ENCODE peak calls at places on chromosomes 11 and 22, in eight cellular contexts. E is stomach; R is endodermal cell; A is uterus; G is hepatocyte; V is esophagus muscularis mucosa; C is IMR-90; Y is effector memory CD4-positive, alpha-beta T cell. K is an unnamed sample.

GRCh38 chr11:75249704-75250103 is 9.1 kb downstream of the TPBGL start:
- DNase-seq in E (no peak), R (peak), A (no peak), G (no peak), V (no peak), C (no peak), Y (no peak), K (no peak)

GRCh38 chr11:16607675-16608644 is 130.5 kb upstream of the C11orf58 start:
- DNase-seq in E (peak), R (peak), A (peak), G (peak), V (no peak), C (peak), Y (no peak), K (peak)

GRCh38 chr11:121587182-121587581 is 134.4 kb upstream of the SORL1-AS1 start:
- DNase-seq in E (no peak), R (no peak), A (no peak), G (peak), V (no peak), C (no peak), Y (no peak), K (no peak)

GRCh38 chr11:44949160-44950035 is 1.3 kb downstream of the TP53I11 start:
- DNase-seq in E (no peak), R (peak), A (peak), G (peak), V (no peak), C (peak), Y (no peak), K (no peak)

GRCh38 chr22:23534201-23534850 is 45.8 kb downstream of the IGLL1 start:
- DNase-seq in E (no peak), R (no peak), A (no peak), G (no peak), V (no peak), C (no peak), Y (no peak), K (no peak)

GRCh38 chr11:19628018-19628417 is 84.6 kb upstream of the NAV2 start:
- DNase-seq in E (no peak), R (no peak), A (peak), G (no peak), V (peak), C (peak), Y (no peak), K (peak)

GRCh38 chr11:8016396-8016949 is 29.3 kb downstream of the EIF3F start:
- DNase-seq in E (no peak), R (peak), A (no peak), G (no peak), V (no peak), C (no peak), Y (no peak), K (no peak)

GRCh38 chr11:89249196-89249595 is 71.5 kb downstream of the TYR start:
- DNase-seq in E (no peak), R (no peak), A (no peak), G (no peak), V (no peak), C (no peak), Y (no peak), K (no peak)

GRCh38 chr11:75625970-75626691 is 42.7 kb downstream of the MAP6 start:
- DNase-seq in E (no peak), R (no peak), A (no peak), G (no peak), V (no peak), C (peak), Y (no peak), K (no peak)

GRCh38 chr11:104694259-104695070 is 203.8 kb downstream of the CASP12 start:
- DNase-seq in E (no peak), R (no peak), A (no peak), G (peak), V (no peak), C (peak), Y (no peak), K (no peak)

GRCh38 chr22:49621601-49622210 is 206.0 kb downstream of the BRD1 start:
- DNase-seq in E (no peak), R (no peak), A (no peak), G (no peak), V (no peak), C (no peak), Y (no peak), K (peak)

GRCh38 chr11:17646451-17647145 is 72.8 kb upstream of the MYOD1 start:
- DNase-seq in E (no peak), R (peak), A (no peak), G (no peak), V (peak), C (no peak), Y (no peak), K (no peak)

GRCh38 chr11:105132716-105133511 is 6.7 kb downstream of the CARD18 start:
- DNase-seq in E (no peak), R (no peak), A (no peak), G (no peak), V (no peak), C (peak), Y (no peak), K (no peak)

GRCh38 chr11:74577624-74578396 is 14.6 kb upstream of the POLD3 start:
- DNase-seq in E (no peak), R (no peak), A (no peak), G (no peak), V (no peak), C (peak), Y (no peak), K (no peak)

GRCh38 chr22:35984183-35984710 is 44.4 kb downstream of the RBFOX2 start:
- DNase-seq in E (no peak), R (no peak), A (no peak), G (no peak), V (no peak), C (no peak), Y (no peak), K (no peak)

GRCh38 chr11:122108192-122108799 is 7.7 kb downstream of the BLID start:
- DNase-seq in E (no peak), R (peak), A (no peak), G (peak), V (no peak), C (peak), Y (no peak), K (no peak)

GRCh38 chr22:16955678-16956210 is 52.3 kb downstream of the GAB4 start:
- DNase-seq in E (no peak), R (no peak), A (no peak), G (peak), V (peak), C (no peak), Y (no peak), K (no peak)

GRCh38 chr11:108797578-108798100 is 132.8 kb downstream of the DDX10 start:
- DNase-seq in E (no peak), R (no peak), A (no peak), G (no peak), V (no peak), C (no peak), Y (no peak), K (no peak)

GRCh38 chr11:45876401-45876800 is 9.1 kb upstream of the MAPK8IP1 start:
- DNase-seq in E (no peak), R (no peak), A (no peak), G (no peak), V (no peak), C (no peak), Y (no peak), K (peak)

GRCh38 chr11:110184974-110185597 is 91.9 kb downstream of the ZC3H12C start:
- DNase-seq in E (no peak), R (no peak), A (no peak), G (no peak), V (no peak), C (peak), Y (no peak), K (no peak)

GRCh38 chr11:75245356-75246005 is 4.9 kb downstream of the TPBGL start:
- DNase-seq in E (peak), R (peak), A (no peak), G (no peak), V (no peak), C (no peak), Y (no peak), K (no peak)

GRCh38 chr22:17990167-17990566 is 34.2 kb downstream of the MICAL3 start:
- DNase-seq in E (no peak), R (no peak), A (no peak), G (no peak), V (no peak), C (no peak), Y (no peak), K (no peak)

GRCh38 chr22:17998913-17999312 is 25.4 kb downstream of the MICAL3 start:
- DNase-seq in E (no peak), R (no peak), A (no peak), G (no peak), V (no peak), C (no peak), Y (no peak), K (no peak)

GRCh38 chr22:17990942-17991341 is 33.4 kb downstream of the MICAL3 start:
- DNase-seq in E (no peak), R (no peak), A (no peak), G (no peak), V (no peak), C (no peak), Y (no peak), K (peak)

GRCh38 chr22:17997456-17997855 is 26.9 kb downstream of the MICAL3 start:
- DNase-seq in E (no peak), R (no peak), A (no peak), G (no peak), V (no peak), C (no peak), Y (no peak), K (no peak)

DNA sequence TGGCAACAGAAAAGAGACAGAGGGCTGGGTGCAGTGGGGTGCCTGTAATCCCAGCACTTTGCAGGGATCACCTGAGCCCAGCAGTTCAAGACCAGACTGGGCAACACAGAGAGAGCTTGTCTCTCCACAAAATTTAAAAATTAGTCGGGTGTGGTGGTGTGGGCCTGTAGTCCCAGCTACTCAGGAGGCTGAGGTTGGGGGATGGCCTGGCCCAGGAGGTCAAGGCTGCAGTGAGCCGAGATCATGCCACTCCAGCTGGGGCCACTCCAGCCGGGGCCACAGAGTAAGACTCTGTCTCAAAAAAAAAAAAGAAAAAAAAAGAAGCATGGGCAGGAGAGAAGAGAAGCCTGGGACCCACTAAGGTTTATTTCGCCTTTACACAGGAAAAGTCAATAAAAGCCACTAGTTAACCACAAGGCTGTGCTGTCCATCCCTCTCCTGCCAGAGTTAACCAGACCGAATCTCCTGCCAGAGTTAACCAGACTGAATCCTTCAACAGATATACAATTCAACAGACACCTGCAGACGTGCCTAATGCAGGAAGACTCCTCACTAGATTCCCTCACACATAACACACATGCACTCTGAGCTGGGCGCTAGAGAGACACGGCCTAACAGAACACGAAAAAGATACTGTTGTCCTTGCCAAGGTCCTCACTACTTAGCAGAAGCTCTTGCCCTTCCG is 29.8 kb downstream of the MICAL3 start:
- DNase-seq in E (no peak), R (no peak), A (no peak), G (no peak), V (no peak), C (no peak), Y (no peak), K (no peak)
- H3K27ac ChIP-seq in E (no peak), R (no peak), A (no peak), G (no peak), V (no peak), C (no peak), Y (no peak), K (peak)

GRCh38 chr11:10916674-10917073 is 58.8 kb upstream of the ZBED5 start:
- DNase-seq in E (no peak), R (no peak), A (no peak), G (no peak), V (no peak), C (no peak), Y (no peak), K (no peak)

GRCh38 chr11:10920205-10920604 is 62.4 kb upstream of the ZBED5 start:
- DNase-seq in E (no peak), R (no peak), A (no peak), G (no peak), V (no peak), C (peak), Y (no peak), K (no peak)

GRCh38 chr11:10917802-10918201 is 59.9 kb upstream of the ZBED5 start:
- DNase-seq in E (no peak), R (no peak), A (no peak), G (no peak), V (no peak), C (no peak), Y (no peak), K (no peak)

GRCh38 chr11:10918275-10918674 is 60.4 kb upstream of the ZBED5 start:
- DNase-seq in E (no peak), R (no peak), A (no peak), G (no peak), V (no peak), C (no peak), Y (no peak), K (no peak)

DNA sequence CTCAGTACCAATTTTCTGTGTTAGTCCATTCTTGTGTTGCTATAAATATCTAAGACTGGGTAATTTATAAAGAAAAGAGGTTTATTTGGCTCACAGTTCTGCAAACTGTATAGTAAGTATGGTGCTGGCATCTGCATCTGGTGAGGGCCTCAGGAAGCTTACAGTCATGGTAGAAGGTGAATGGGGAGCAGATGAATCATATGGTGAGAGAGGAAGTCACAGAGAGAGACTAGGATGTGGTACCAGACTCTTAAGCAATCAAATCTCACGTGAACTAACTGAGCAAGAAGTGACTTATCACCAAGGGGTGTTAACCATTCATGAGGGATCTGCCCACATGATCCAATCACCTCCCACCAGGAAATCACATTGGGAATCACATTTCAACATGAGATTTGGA is 60.8 kb upstream of the ZBED5 start:
- DNase-seq in E (no peak), R (no peak), A (no peak), G (no peak), V (no peak), C (no peak), Y (no peak), K (no peak)
- H3K27ac ChIP-seq in E (no peak), R (no peak), A (no peak), G (no peak), V (no peak), C (no peak), Y (no peak), K (no peak)

GRCh38 chr11:128892866-128893565 is 1.9 kb downstream of the KCNJ5 start:
- DNase-seq in E (no peak), R (peak), A (no peak), G (no peak), V (no peak), C (no peak), Y (no peak), K (no peak)

GRCh38 chr11:128894296-128894681 is 3.1 kb downstream of the KCNJ5 start:
- DNase-seq in E (no peak), R (no peak), A (no peak), G (no peak), V (no peak), C (no peak), Y (no peak), K (no peak)

GRCh38 chr11:128893578-128894295 is 2.6 kb downstream of the KCNJ5 start:
- DNase-seq in E (no peak), R (no peak), A (no peak), G (no peak), V (no peak), C (no peak), Y (no peak), K (no peak)

GRCh38 chr11:128895505-128895904 is 4.3 kb downstream of the KCNJ5 start:
- DNase-seq in E (no peak), R (no peak), A (no peak), G (no peak), V (no peak), C (no peak), Y (no peak), K (no peak)

DNA sequence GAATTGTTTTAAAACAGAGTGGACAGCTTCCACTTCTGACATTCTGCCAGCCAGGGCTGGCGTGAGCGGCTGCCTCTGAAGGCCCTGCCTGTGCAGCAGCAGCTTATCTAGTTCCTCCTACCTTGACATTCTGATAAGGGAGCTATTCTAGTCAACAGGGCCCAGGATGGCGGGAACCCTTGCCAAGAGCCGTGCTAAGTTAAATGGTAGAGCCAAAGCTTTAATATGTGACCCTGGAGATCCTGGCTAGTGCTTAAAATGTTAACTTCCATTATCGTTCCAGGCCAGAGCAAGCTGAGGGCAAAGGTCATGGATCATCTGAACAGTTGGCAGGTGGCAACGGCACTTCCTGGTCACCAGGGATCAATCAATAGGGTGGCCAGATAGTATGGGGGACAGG is 3.5 kb downstream of the KCNJ5 start:
- DNase-seq in E (peak), R (no peak), A (no peak), G (peak), V (no peak), C (no peak), Y (no peak), K (peak)
- H3K27ac ChIP-seq in E (no peak), R (no peak), A (no peak), G (no peak), V (no peak), C (no peak), Y (no peak), K (peak)

GRCh38 chr11:3193373-3194015 is 25.1 kb downstream of the MRGPRG start:
- DNase-seq in E (peak), R (peak), A (no peak), G (no peak), V (no peak), C (no peak), Y (no peak), K (no peak)
- H3K27ac ChIP-seq in E (no peak), R (no peak), A (no peak), G (no peak), V (no peak), C (no peak), Y (no peak), K (no peak)

GRCh38 chr22:27111796-27112195 is 454.4 kb downstream of the MIAT start:
- DNase-seq in E (no peak), R (no peak), A (no peak), G (no peak), V (no peak), C (no peak), Y (no peak), K (no peak)
- H3K27ac ChIP-seq in E (no peak), R (no peak), A (no peak), G (peak), V (peak), C (no peak), Y (no peak), K (no peak)

K was measured in left ventricle myocardium inferior.